ENCODE peak calls at places on chromosomes 3 and 15, in eight cellular contexts. V is EL; B is RPMI7951; Q is GM13977; E is activated naive CD4-positive, alpha-beta T cell treated with anti-CD3 and anti-CD28 coated beads, Interleukin-2, amount 50 U/mL, for 16 hours; A is ELR; G is activated naive CD8-positive, alpha-beta T cell treated with anti-CD3 and anti-CD28 coated beads, Interleukin-2, amount 50 U/mL, for 16 hours; J is T1000. K is an unnamed sample.

GRCh38 chr3:45480218-45480617 is 91.8 kb downstream of the LARS2 start:
- DNase-seq in J (no peak), V (peak; percentile 25), A (peak; percentile 24), E (no peak), G (no peak), B (peak; percentile 49), Q (no peak), K (no peak)

GRCh38 chr3:35663471-35663870 is 24.1 kb downstream of the ARPP21 start:
- DNase-seq in Q (no peak), B (no peak), E (no peak), A (no peak), G (no peak), J (no peak), V (no peak), K (no peak)

GRCh38 chr3:4772171-4772804 is 206.9 kb upstream of the BHLHE40 start:
- DNase-seq in E (no peak), Q (no peak), A (no peak), G (no peak), V (peak; percentile 21), J (no peak), B (no peak), K (no peak)

GRCh38 chr15:59299919-59300617 is 72.6 kb downstream of the MYO1E start:
- DNase-seq in B (peak; percentile 98), E (peak; percentile 56), G (peak; percentile 43), V (peak; percentile 99), A (peak; percentile 98), Q (peak; percentile 60), J (peak; percentile 74), K (peak; percentile 39)

GRCh38 chr3:193894121-193894863 is 241.7 kb upstream of the HES1 start:
- DNase-seq in B (peak; percentile 77), V (no peak), A (no peak), E (no peak), G (no peak), J (no peak), Q (no peak), K (no peak)

GRCh38 chr3:128297401-128298138 is 144.3 kb downstream of the EEFSEC start:
- DNase-seq in A (peak; percentile 82), Q (no peak), E (no peak), J (peak; percentile 71), G (no peak), B (peak; percentile 96), V (peak; percentile 88), K (no peak)

GRCh38 chr3:10915395-10915794 is 77.2 kb upstream of the SLC6A1 start:
- DNase-seq in V (no peak), B (no peak), G (no peak), E (no peak), Q (no peak), A (no peak), J (no peak), K (no peak)

GRCh38 chr3:186742618-186743335 is 25.6 kb downstream of the KNG1 start:
- DNase-seq in G (no peak), Q (no peak), B (no peak), E (no peak), A (no peak), V (no peak), J (no peak), K (no peak)

GRCh38 chr15:73264881-73265280 is 103.9 kb downstream of the HCN4 start:
- DNase-seq in V (no peak), G (no peak), A (no peak), B (no peak), J (no peak), Q (no peak), E (no peak), K (no peak)

GRCh38 chr3:45311327-45311726 is 77.0 kb upstream of the LARS2 start:
- DNase-seq in V (no peak), G (no peak), J (no peak), B (no peak), Q (no peak), A (no peak), E (no peak), K (no peak)

GRCh38 chr15:66815322-66815721 is 113.3 kb downstream of the SMAD6 start:
- DNase-seq in V (peak; percentile 86), G (no peak), E (no peak), J (peak; percentile 17), B (peak; percentile 78), Q (no peak), A (peak; percentile 69), K (no peak)

GRCh38 chr15:60635507-60636352 is 156.8 kb upstream of the ICE2 start:
- DNase-seq in E (no peak), V (no peak), Q (peak; percentile 26), J (no peak), G (no peak), B (peak; percentile 60), A (peak; percentile 21), K (no peak)

GRCh38 chr15:39685367-39685766 is 97.3 kb downstream of the FSIP1 start:
- DNase-seq in J (no peak), A (no peak), E (no peak), V (no peak), Q (no peak), B (no peak), G (no peak), K (no peak)

GRCh38 chr15:59437777-59438574 is at the start of gene FAM81A:
- DNase-seq in E (peak; percentile 44), J (peak; percentile 51), Q (peak; percentile 96), B (peak; percentile 81), A (peak; percentile 74), G (no peak), V (peak; percentile 78), K (peak; percentile 37)

GRCh38 chr3:43998841-43999805 is 242.6 kb upstream of the TOPAZ1 start:
- DNase-seq in G (no peak), Q (peak; percentile 89), B (peak; percentile 89), V (peak; percentile 80), A (peak; percentile 83), E (no peak), J (peak; percentile 82), K (no peak)

GRCh38 chr3:68007621-68008226 is 353.3 kb upstream of the SUCLG2 start:
- DNase-seq in A (no peak), Q (no peak), E (peak; percentile 35), V (no peak), B (no peak), G (no peak), J (no peak), K (peak; percentile 12)

GRCh38 chr3:49873623-49874022 is 3.9 kb upstream of the CAMKV start:
- DNase-seq in J (no peak), G (no peak), Q (no peak), A (no peak), B (no peak), V (no peak), E (no peak), K (no peak)

GRCh38 chr3:144182501-144182900 is 210.9 kb downstream of the DIPK2A start:
- DNase-seq in A (no peak), V (no peak), E (no peak), J (no peak), G (no peak), B (no peak), Q (no peak), K (no peak)

GRCh38 chr15:82294061-82294690 is 31.6 kb downstream of the SAXO2 start:
- DNase-seq in B (no peak), A (no peak), G (no peak), V (no peak), E (no peak), Q (no peak), J (no peak), K (no peak)

GRCh38 chr3:17138246-17139039 is 253.7 kb downstream of the PLCL2 start:
- DNase-seq in E (no peak), J (no peak), B (no peak), G (no peak), A (peak; percentile 6), V (no peak), Q (no peak), K (no peak)

GRCh38 chr3:175270199-175270837 is 411.2 kb downstream of the NAALADL2 start:
- DNase-seq in B (peak; percentile 40), Q (no peak), E (no peak), V (peak; percentile 84), J (no peak), A (peak; percentile 49), G (no peak), K (no peak)

GRCh38 chr15:75352186-75352585 is 5.3 kb downstream of the NEIL1 start:
- DNase-seq in V (no peak), J (no peak), E (no peak), B (no peak), A (no peak), G (no peak), Q (no peak), K (no peak)

GRCh38 chr15:36106640-36107335 is 472.6 kb upstream of the CDIN1 start:
- DNase-seq in G (no peak), J (no peak), Q (no peak), B (no peak), A (no peak), V (peak; percentile 5), E (no peak), K (no peak)

GRCh38 chr3:40267940-40268707 is 41.4 kb upstream of the EIF1B start:
- DNase-seq in J (no peak), E (no peak), V (peak; percentile 28), G (no peak), B (peak; percentile 72), A (peak; percentile 3), Q (no peak), K (no peak)

GRCh38 chr3:194905696-194906095 is 220.0 kb downstream of the FAM43A start:
- DNase-seq in E (no peak), V (peak; percentile 29), Q (no peak), B (peak; percentile 54), J (no peak), A (peak; percentile 44), G (no peak), K (no peak)

K was measured in stimulated activated CD4-positive, alpha-beta T cell treated with anti-CD3 and anti-CD28 coated beads, Interleukin-12 subunit alpha, Interleukin-12 subunit beta, amount 100 ng/mL, for 4 hours.